ENCODE peak calls at places on chromosomes 12 and 14, in five cellular contexts. U, F, G, Z and P are unnamed samples.

GRCh38 chr12:104864668-104865067 is 93.4 kb downstream of the SLC41A2 start:
- DNase-seq in F (no peak), U (no peak), Z (peak), G (no peak), P (no peak)

GRCh38 chr14:22472935-22473854 is 115.8 kb downstream of the DAD1 start:
- DNase-seq in F (peak), Z (peak), G (no peak), U (no peak), P (peak)

GRCh38 chr14:82080319-82080718 is 546.7 kb upstream of the SEL1L start:
- DNase-seq in F (no peak), Z (no peak), U (no peak), G (no peak), P (peak)

GRCh38 chr12:91381309-91381804 is 198.7 kb upstream of the DCN start:
- DNase-seq in G (peak), F (peak), Z (peak), U (peak), P (peak)

GRCh38 chr12:12506541-12506940 is 56.1 kb downstream of the DUSP16 start:
- DNase-seq in G (no peak), F (peak), U (peak), Z (peak), P (peak)

GRCh38 chr12:92393504-92393903 is 247.9 kb upstream of the BTG1 start:
- DNase-seq in U (no peak), G (no peak), F (no peak), Z (no peak), P (no peak)

GRCh38 chr12:56350662-56351061 is 9.2 kb downstream of the STAT2 start:
- DNase-seq in Z (no peak), G (no peak), F (no peak), U (no peak), P (no peak)

GRCh38 chr12:45914090-45914489 is 76.3 kb downstream of the SCAF11 start:
- DNase-seq in Z (peak), U (no peak), G (peak), F (no peak), P (no peak)

GRCh38 chr14:65206078-65206447 is 103.7 kb upstream of the MAX start:
- DNase-seq in Z (no peak), U (no peak), F (no peak), G (no peak), P (no peak)

GRCh38 chr12:54560374-54560858 is 11.0 kb downstream of the PDE1B start:
- DNase-seq in Z (peak), G (no peak), U (peak), F (peak), P (peak)

GRCh38 chr12:124554429-124555029 is 12.9 kb downstream of the NCOR2 start:
- DNase-seq in U (no peak), G (no peak), Z (no peak), F (no peak), P (no peak)

GRCh38 chr12:22100952-22101748 is 55.1 kb downstream of the CMAS start:
- DNase-seq in G (no peak), U (no peak), Z (peak), F (peak), P (peak)

GRCh38 chr12:19299765-19300164 is 139.5 kb upstream of the AEBP2 start:
- DNase-seq in Z (peak), F (peak), G (no peak), U (no peak), P (no peak)

GRCh38 chr14:105281354-105282097 is 19.3 kb downstream of the BRF1 start:
- DNase-seq in G (peak), U (no peak), Z (peak), F (no peak), P (peak)

GRCh38 chr12:53928054-53928879 is 10.4 kb upstream of the HOXC13 start:
- DNase-seq in F (no peak), U (no peak), Z (no peak), G (no peak), P (peak)

GRCh38 chr12:110619534-110619953 is 5.6 kb downstream of the TCTN1 start:
- DNase-seq in G (no peak), U (no peak), Z (no peak), F (no peak), P (no peak)

GRCh38 chr12:53759261-53759660 is 7.5 kb upstream of the CISTR start:
- DNase-seq in Z (no peak), F (no peak), G (no peak), U (no peak), P (peak)

GRCh38 chr12:110993425-110993824 is 73.0 kb upstream of the MYL2 start:
- DNase-seq in Z (no peak), U (no peak), F (no peak), G (no peak), P (no peak)

GRCh38 chr12:131452444-131452860 is 258.4 kb upstream of the SFSWAP start:
- DNase-seq in Z (no peak), U (no peak), G (no peak), F (no peak), P (no peak)

GRCh38 chr14:73958591-73958990 is 8.5 kb downstream of the COQ6 start:
- DNase-seq in U (no peak), F (no peak), Z (no peak), G (no peak), P (no peak)

GRCh38 chr12:68951652-68952051 is 18.7 kb upstream of the CPM start:
- DNase-seq in G (no peak), U (no peak), Z (peak), F (no peak), P (no peak)

GRCh38 chr14:72615511-72616121 is 278.3 kb downstream of the DPF3 start:
- DNase-seq in F (peak), U (no peak), Z (peak), G (no peak), P (no peak)

GRCh38 chr12:92505373-92506340 is 197.1 kb upstream of the PLEKHG7 start:
- DNase-seq in F (no peak), U (peak), G (no peak), Z (peak), P (peak)

GRCh38 chr14:104728631-104729030 is 4.6 kb downstream of the ADSS1 start:
- DNase-seq in G (no peak), F (no peak), Z (no peak), U (no peak), P (no peak)

GRCh38 chr14:72024043-72024407 is 91.8 kb downstream of the RGS6 start:
- DNase-seq in Z (peak), U (no peak), F (peak), G (peak), P (peak)

GRCh38 chr14:21703357-21704339 is 30.0 kb upstream of the OR4E1 start:
- DNase-seq in G (no peak), F (no peak), Z (no peak), U (no peak), P (peak)

GRCh38 chr14:44720707-44721106 is 213.6 kb upstream of the FSCB start:
- DNase-seq in G (no peak), F (no peak), Z (no peak), U (no peak), P (no peak)

GRCh38 chr14:85532981-85533820 is 3.3 kb downstream of the FLRT2 start:
- DNase-seq in Z (peak), U (peak), F (peak), G (no peak), P (peak)

GRCh38 chr12:18323159-18323558 is 61.8 kb downstream of the PIK3C2G start:
- DNase-seq in F (peak), U (no peak), Z (peak), G (peak), P (no peak)

GRCh38 chr14:22923746-22924145 is 4.8 kb upstream of the RBM23 start:
- DNase-seq in U (no peak), G (no peak), F (no peak), Z (no peak), P (no peak)

GRCh38 chr14:38291681-38292459 is 36.0 kb upstream of the CLEC14A start:
- DNase-seq in U (no peak), G (no peak), Z (peak), F (no peak), P (no peak)